ENCODE peak calls at places on chromosomes 6 and 20, in four cellular contexts. One of them, this sample, is unnamed.

GRCh38 chr20:3068986-3069900 is 2.2 kb upstream of the OXT start:
- DNase-seq in T follicular helper cell: peak; percentile 31
- DNase-seq in ACHN: peak; percentile 80
- DNase-seq in NCI-H2081: no peak
- DNase-seq in this sample: peak; percentile 60

GRCh38 chr6:28585335-28585734 is 59.7 kb downstream of the GPX5 start:
- DNase-seq in NCI-H2081: no peak
- DNase-seq in T follicular helper cell: no peak
- DNase-seq in ACHN: no peak
- DNase-seq in this sample: no peak

GRCh38 chr6:111872521-111873177 is 603 bp downstream of the FYN start:
- DNase-seq in T follicular helper cell: peak; percentile 68
- DNase-seq in ACHN: no peak
- DNase-seq in NCI-H2081: peak; percentile 42
- DNase-seq in this sample: peak; percentile 57

GRCh38 chr6:113529191-113529590 is 328.0 kb upstream of the MARCKS start:
- DNase-seq in T follicular helper cell: no peak
- DNase-seq in NCI-H2081: no peak
- DNase-seq in ACHN: no peak
- DNase-seq in this sample: no peak

GRCh38 chr6:41615311-41615710 is 23.0 kb upstream of the MDFI start:
- DNase-seq in ACHN: no peak
- DNase-seq in NCI-H2081: no peak
- DNase-seq in T follicular helper cell: no peak
- DNase-seq in this sample: no peak

GRCh38 chr6:32853541-32854375 is at the start of the genes PSMB9 and TAP1:
- DNase-seq in NCI-H2081: peak; percentile 70
- DNase-seq in T follicular helper cell: peak; percentile 92
- DNase-seq in ACHN: peak; percentile 91
- DNase-seq in this sample: peak; percentile 96

GRCh38 chr6:105882833-105883232 is 203.3 kb upstream of the PRDM1 start:
- DNase-seq in T follicular helper cell: no peak
- DNase-seq in NCI-H2081: no peak
- DNase-seq in ACHN: no peak
- DNase-seq in this sample: no peak

GRCh38 chr20:3045042-3045815 is 623 bp upstream of the MRPS26 start:
- DNase-seq in NCI-H2081: peak; percentile 66
- DNase-seq in T follicular helper cell: peak; percentile 7
- DNase-seq in ACHN: no peak
- DNase-seq in this sample: peak; percentile 87

GRCh38 chr6:87742106-87742505 is 40.1 kb upstream of the AKIRIN2 start:
- DNase-seq in T follicular helper cell: peak; percentile 33
- DNase-seq in ACHN: no peak
- DNase-seq in NCI-H2081: no peak
- DNase-seq in this sample: no peak

GRCh38 chr6:17505062-17505476 is 95.0 kb upstream of the FAM8A1 start:
- DNase-seq in ACHN: peak; percentile 23
- DNase-seq in T follicular helper cell: no peak
- DNase-seq in NCI-H2081: no peak
- DNase-seq in this sample: no peak

GRCh38 chr6:16450285-16450684 is 211.9 kb downstream of the GMPR start:
- DNase-seq in T follicular helper cell: no peak
- DNase-seq in NCI-H2081: no peak
- DNase-seq in ACHN: peak; percentile 37
- DNase-seq in this sample: peak; percentile 69

GRCh38 chr20:57662028-57662312 is 41.7 kb upstream of the ZBP1 start:
- DNase-seq in NCI-H2081: no peak
- DNase-seq in ACHN: no peak
- DNase-seq in T follicular helper cell: no peak
- DNase-seq in this sample: no peak

GRCh38 chr6:14488185-14488584 is 370.6 kb downstream of the CD83 start:
- DNase-seq in ACHN: no peak
- DNase-seq in T follicular helper cell: no peak
- DNase-seq in NCI-H2081: no peak
- DNase-seq in this sample: no peak

GRCh38 chr20:43988451-43988850 is 73.8 kb downstream of the TOX2 start:
- DNase-seq in ACHN: no peak
- DNase-seq in T follicular helper cell: no peak
- DNase-seq in NCI-H2081: no peak
- DNase-seq in this sample: no peak

GRCh38 chr6:45710304-45710821 is 305.3 kb downstream of the CLIC5 start:
- DNase-seq in NCI-H2081: no peak
- DNase-seq in T follicular helper cell: no peak
- DNase-seq in ACHN: no peak
- DNase-seq in this sample: no peak

GRCh38 chr6:35487653-35488516 is 9.0 kb downstream of the TEAD3 start:
- DNase-seq in T follicular helper cell: no peak
- DNase-seq in ACHN: no peak
- DNase-seq in NCI-H2081: no peak
- DNase-seq in this sample: peak; percentile 61

GRCh38 chr20:2865630-2866029 is 7.7 kb upstream of the PTPRA start:
- DNase-seq in ACHN: no peak
- DNase-seq in T follicular helper cell: no peak
- DNase-seq in NCI-H2081: no peak
- DNase-seq in this sample: no peak

GRCh38 chr20:63501818-63502670 is 3.2 kb upstream of the EEF1A2 start:
- DNase-seq in NCI-H2081: peak; percentile 70
- DNase-seq in ACHN: no peak
- DNase-seq in T follicular helper cell: no peak
- DNase-seq in this sample: no peak

GRCh38 chr20:37142708-37143107 is 36.4 kb upstream of the RPN2 start:
- DNase-seq in T follicular helper cell: no peak
- DNase-seq in NCI-H2081: no peak
- DNase-seq in ACHN: no peak
- DNase-seq in this sample: no peak

GRCh38 chr6:82363368-82364086 is at the start of gene TPBG:
- DNase-seq in ACHN: peak; percentile 51
- DNase-seq in T follicular helper cell: no peak
- DNase-seq in NCI-H2081: peak; percentile 28
- DNase-seq in this sample: peak; percentile 82

GRCh38 chr20:20594171-20594530 is 118.3 kb downstream of the RALGAPA2 start:
- DNase-seq in ACHN: peak; percentile 52
- DNase-seq in T follicular helper cell: no peak
- DNase-seq in NCI-H2081: peak; percentile 56
- DNase-seq in this sample: peak; percentile 11

GRCh38 chr20:15900443-15900842 is 672.8 kb downstream of the KIF16B start:
- DNase-seq in NCI-H2081: no peak
- DNase-seq in ACHN: no peak
- DNase-seq in T follicular helper cell: no peak
- DNase-seq in this sample: no peak

GRCh38 chr20:43961541-43962471 is 47.2 kb downstream of the TOX2 start:
- DNase-seq in T follicular helper cell: no peak
- DNase-seq in ACHN: no peak
- DNase-seq in NCI-H2081: no peak
- DNase-seq in this sample: no peak

GRCh38 chr20:48799315-48800105 is 28.3 kb downstream of the PREX1 start:
- DNase-seq in T follicular helper cell: no peak
- DNase-seq in ACHN: no peak
- DNase-seq in NCI-H2081: no peak
- DNase-seq in this sample: no peak

GRCh38 chr20:62603907-62604785 is 38.2 kb upstream of the SLCO4A1 start:
- DNase-seq in T follicular helper cell: no peak
- DNase-seq in NCI-H2081: no peak
- DNase-seq in ACHN: no peak
- DNase-seq in this sample: no peak

GRCh38 chr6:41258196-41258493 is 28.3 kb downstream of the TREM1 start:
- DNase-seq in ACHN: no peak
- DNase-seq in T follicular helper cell: no peak
- DNase-seq in NCI-H2081: peak; percentile 54
- DNase-seq in this sample: no peak

GRCh38 chr6:154510144-154510905 is at the start of gene CNKSR3:
- DNase-seq in ACHN: peak; percentile 89
- DNase-seq in NCI-H2081: peak; percentile 94
- DNase-seq in T follicular helper cell: no peak
- DNase-seq in this sample: peak; percentile 90

This sample was measured in AG08396.